ENCODE peak calls at places on chromosomes 5 and 9, in five cellular contexts. One of them, this sample, is unnamed.

GRCh38 chr9:3497406-3497805 is 28.4 kb downstream of the RFX3 start:
- DNase-seq in psoas muscle: no peak
- DNase-seq in effector memory CD4-positive, alpha-beta T cell: no peak
- DNase-seq in neuronal stem cell: no peak
- DNase-seq in IMR-90: peak; percentile 73
- DNase-seq in this sample: no peak

GRCh38 chr5:172564883-172565282 is 76.2 kb upstream of the NEURL1B start:
- DNase-seq in psoas muscle: no peak
- DNase-seq in effector memory CD4-positive, alpha-beta T cell: no peak
- DNase-seq in IMR-90: no peak
- DNase-seq in neuronal stem cell: no peak
- DNase-seq in this sample: no peak

GRCh38 chr5:124790895-124791732 is 44.7 kb upstream of the ZNF608 start:
- DNase-seq in IMR-90: peak; percentile 17
- DNase-seq in neuronal stem cell: no peak
- DNase-seq in psoas muscle: no peak
- DNase-seq in effector memory CD4-positive, alpha-beta T cell: no peak
- DNase-seq in this sample: no peak

GRCh38 chr9:15606667-15607472 is 54.0 kb downstream of the CCDC171 start:
- DNase-seq in psoas muscle: no peak
- DNase-seq in neuronal stem cell: peak; percentile 23
- DNase-seq in effector memory CD4-positive, alpha-beta T cell: no peak
- DNase-seq in IMR-90: peak; percentile 35
- DNase-seq in this sample: no peak

GRCh38 chr9:85536076-85536475 is 205.7 kb downstream of the AGTPBP1 start:
- DNase-seq in neuronal stem cell: no peak
- DNase-seq in effector memory CD4-positive, alpha-beta T cell: no peak
- DNase-seq in IMR-90: peak; percentile 60
- DNase-seq in psoas muscle: no peak
- DNase-seq in this sample: no peak

GRCh38 chr5:116153687-116154174 is 68.9 kb downstream of the COMMD10 start:
- DNase-seq in effector memory CD4-positive, alpha-beta T cell: no peak
- DNase-seq in neuronal stem cell: no peak
- DNase-seq in psoas muscle: peak; percentile 24
- DNase-seq in IMR-90: no peak
- DNase-seq in this sample: no peak

GRCh38 chr5:82387041-82387818 is 109.1 kb upstream of the RPS23 start:
- DNase-seq in psoas muscle: no peak
- DNase-seq in IMR-90: peak; percentile 18
- DNase-seq in effector memory CD4-positive, alpha-beta T cell: no peak
- DNase-seq in neuronal stem cell: no peak
- DNase-seq in this sample: no peak

GRCh38 chr5:133324926-133325325 is 273.1 kb downstream of the HSPA4 start:
- DNase-seq in psoas muscle: no peak
- DNase-seq in neuronal stem cell: no peak
- DNase-seq in effector memory CD4-positive, alpha-beta T cell: no peak
- DNase-seq in IMR-90: no peak
- DNase-seq in this sample: no peak

GRCh38 chr5:97728920-97729319 is 545.9 kb upstream of the RIOK2 start:
- DNase-seq in IMR-90: peak; percentile 41
- DNase-seq in neuronal stem cell: no peak
- DNase-seq in psoas muscle: no peak
- DNase-seq in effector memory CD4-positive, alpha-beta T cell: no peak
- DNase-seq in this sample: no peak

GRCh38 chr5:151556808-151557207 is 34.3 kb downstream of the FAT2 start:
- DNase-seq in psoas muscle: no peak
- DNase-seq in neuronal stem cell: no peak
- DNase-seq in effector memory CD4-positive, alpha-beta T cell: no peak
- DNase-seq in IMR-90: no peak
- DNase-seq in this sample: no peak

GRCh38 chr9:129501771-129502324 is 119.1 kb downstream of the C9orf50 start:
- DNase-seq in neuronal stem cell: no peak
- DNase-seq in IMR-90: no peak
- DNase-seq in effector memory CD4-positive, alpha-beta T cell: no peak
- DNase-seq in psoas muscle: peak; percentile 23
- DNase-seq in this sample: no peak

GRCh38 chr9:71910602-71911060 is 362 bp downstream of the ABHD17B start:
- DNase-seq in effector memory CD4-positive, alpha-beta T cell: no peak
- DNase-seq in IMR-90: no peak
- DNase-seq in psoas muscle: no peak
- DNase-seq in neuronal stem cell: no peak
- DNase-seq in this sample: no peak

GRCh38 chr9:116875576-116875975 is 188.5 kb downstream of the TRIM32 start:
- DNase-seq in IMR-90: no peak
- DNase-seq in psoas muscle: no peak
- DNase-seq in effector memory CD4-positive, alpha-beta T cell: no peak
- DNase-seq in neuronal stem cell: no peak
- DNase-seq in this sample: no peak

GRCh38 chr5:61969347-61969746 is 336.7 kb upstream of the KIF2A start:
- DNase-seq in neuronal stem cell: no peak
- DNase-seq in effector memory CD4-positive, alpha-beta T cell: no peak
- DNase-seq in psoas muscle: no peak
- DNase-seq in IMR-90: no peak
- DNase-seq in this sample: no peak

GRCh38 chr9:83535736-83536135 is 2.5 kb downstream of the FRMD3 start:
- DNase-seq in neuronal stem cell: no peak
- DNase-seq in effector memory CD4-positive, alpha-beta T cell: no peak
- DNase-seq in psoas muscle: no peak
- DNase-seq in IMR-90: no peak
- DNase-seq in this sample: no peak

GRCh38 chr5:14206028-14206725 is 63.0 kb downstream of the TRIO start:
- DNase-seq in neuronal stem cell: no peak
- DNase-seq in psoas muscle: no peak
- DNase-seq in IMR-90: no peak
- DNase-seq in effector memory CD4-positive, alpha-beta T cell: no peak
- DNase-seq in this sample: no peak

GRCh38 chr5:14202462-14202861 is 59.3 kb downstream of the TRIO start:
- DNase-seq in psoas muscle: no peak
- DNase-seq in IMR-90: no peak
- DNase-seq in neuronal stem cell: no peak
- DNase-seq in effector memory CD4-positive, alpha-beta T cell: no peak
- DNase-seq in this sample: no peak

GRCh38 chr5:14204011-14204670 is 61.0 kb downstream of the TRIO start:
- DNase-seq in psoas muscle: no peak
- DNase-seq in neuronal stem cell: no peak
- DNase-seq in IMR-90: no peak
- DNase-seq in effector memory CD4-positive, alpha-beta T cell: no peak
- DNase-seq in this sample: no peak

GRCh38 chr5:14201325-14202061 is 58.4 kb downstream of the TRIO start:
- DNase-seq in neuronal stem cell: no peak
- DNase-seq in IMR-90: peak; percentile 79
- DNase-seq in psoas muscle: no peak
- DNase-seq in effector memory CD4-positive, alpha-beta T cell: no peak
- DNase-seq in this sample: no peak

DNA sequence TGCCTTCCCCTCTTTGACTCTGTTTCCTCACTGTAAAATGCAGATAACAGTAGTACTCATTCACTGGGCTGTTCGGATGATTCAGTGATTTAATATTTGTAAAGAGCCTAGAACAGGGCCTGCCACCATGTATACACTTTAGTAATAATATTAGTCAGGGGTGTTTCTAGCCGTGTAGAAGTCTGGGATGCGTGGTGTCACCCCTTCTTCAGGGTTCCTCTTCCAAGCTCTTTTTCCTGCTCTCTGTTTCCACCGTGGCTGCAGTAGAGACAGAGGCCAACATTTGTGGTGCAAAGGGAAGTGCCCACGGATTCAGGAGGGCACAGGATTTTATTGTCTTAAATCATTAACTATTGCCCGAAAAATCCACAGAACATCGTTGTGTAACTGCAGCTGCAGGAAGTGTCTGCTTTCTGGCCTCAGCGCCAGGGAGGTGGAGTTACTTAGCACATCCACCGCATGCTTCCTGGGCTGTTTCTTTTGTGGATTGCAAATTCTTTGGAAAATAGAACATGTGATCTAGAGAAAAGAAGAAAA is 61.7 kb downstream of the TRIO start:
- DNase-seq in neuronal stem cell: no peak
- DNase-seq in effector memory CD4-positive, alpha-beta T cell: no peak
- DNase-seq in psoas muscle: peak; percentile 72
- DNase-seq in IMR-90: peak; percentile 82
- DNase-seq in this sample: no peak
- H3K4me3 ChIP-seq in neuronal stem cell: no peak overlapping the region
- H3K4me3 ChIP-seq in effector memory CD4-positive, alpha-beta T cell: no peak overlapping the region
- H3K4me3 ChIP-seq in psoas muscle: peak overlapping the region; percentile 17
- H3K4me3 ChIP-seq in IMR-90: no peak overlapping the region
- H3K4me3 ChIP-seq in this sample: no peak overlapping the region

GRCh38 chr9:93467462-93467861 is 14.1 kb upstream of the FAM120AOS start:
- DNase-seq in IMR-90: no peak
- DNase-seq in neuronal stem cell: no peak
- DNase-seq in psoas muscle: no peak
- DNase-seq in effector memory CD4-positive, alpha-beta T cell: no peak
- DNase-seq in this sample: no peak
- H3K4me1 ChIP-seq in IMR-90: peaks cover 17% of the 10 kb centered on the region
- H3K4me1 ChIP-seq in neuronal stem cell: peaks cover 6% of the 10 kb centered on the region
- H3K4me1 ChIP-seq in psoas muscle: peaks cover 62% of the 10 kb centered on the region
- H3K4me1 ChIP-seq in effector memory CD4-positive, alpha-beta T cell: peaks cover 33% of the 10 kb centered on the region
- H3K4me1 ChIP-seq in this sample: peaks cover 75% of the 10 kb centered on the region

DNA sequence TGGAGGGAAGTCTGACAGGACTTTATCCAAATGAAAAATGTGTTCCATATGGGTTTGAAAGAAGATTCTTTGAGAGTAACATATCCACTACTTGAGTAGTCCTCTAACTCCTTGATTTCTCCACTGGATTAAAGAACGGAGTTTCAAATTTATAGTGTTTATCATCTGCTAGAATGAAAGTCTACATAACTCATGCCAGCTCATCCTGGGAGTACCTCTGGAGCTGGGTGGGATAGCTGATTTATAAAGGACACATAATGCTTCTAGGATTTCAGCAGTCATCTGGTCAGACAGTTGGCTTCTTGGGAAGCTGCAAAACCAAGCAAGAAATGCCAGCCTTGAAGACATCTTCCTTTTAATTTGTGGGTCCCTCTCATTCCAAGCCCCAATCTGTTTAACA is 3.1 kb downstream of the GALNT10 start:
- DNase-seq in IMR-90: peak; percentile 37
- DNase-seq in neuronal stem cell: no peak
- DNase-seq in psoas muscle: no peak
- DNase-seq in effector memory CD4-positive, alpha-beta T cell: no peak
- DNase-seq in this sample: no peak
- H3K4me3 ChIP-seq in IMR-90: no peak overlapping the region
- H3K4me3 ChIP-seq in neuronal stem cell: no peak overlapping the region
- H3K4me3 ChIP-seq in psoas muscle: no peak overlapping the region
- H3K4me3 ChIP-seq in effector memory CD4-positive, alpha-beta T cell: no peak overlapping the region
- H3K4me3 ChIP-seq in this sample: no peak overlapping the region

GRCh38 chr9:121945281-121945680 is 147.8 kb downstream of the TTLL11 start:
- DNase-seq in neuronal stem cell: no peak
- DNase-seq in effector memory CD4-positive, alpha-beta T cell: no peak
- DNase-seq in psoas muscle: no peak
- DNase-seq in IMR-90: no peak
- DNase-seq in this sample: no peak
- H3K4me1 ChIP-seq in neuronal stem cell: peaks cover 3% of the 10 kb centered on the region
- H3K4me1 ChIP-seq in effector memory CD4-positive, alpha-beta T cell: no peaks in the 10 kb centered on the region
- H3K4me1 ChIP-seq in psoas muscle: no peaks in the 10 kb centered on the region
- H3K4me1 ChIP-seq in IMR-90: peaks cover 9% of the 10 kb centered on the region
- H3K4me1 ChIP-seq in this sample: no peaks in the 10 kb centered on the region

GRCh38 chr5:35478856-35479682 is 138.6 kb upstream of the SPEF2 start:
- DNase-seq in effector memory CD4-positive, alpha-beta T cell: no peak
- DNase-seq in IMR-90: peak; percentile 39
- DNase-seq in psoas muscle: no peak
- DNase-seq in neuronal stem cell: no peak
- DNase-seq in this sample: peak; percentile 11
- H3K4me3 ChIP-seq in effector memory CD4-positive, alpha-beta T cell: peak overlapping the region; percentile 48
- H3K4me3 ChIP-seq in IMR-90: peak overlapping the region; percentile 63
- H3K4me3 ChIP-seq in psoas muscle: peak overlapping the region; percentile 48
- H3K4me3 ChIP-seq in neuronal stem cell: no peak overlapping the region
- H3K4me3 ChIP-seq in this sample: peak overlapping the region; percentile 24

DNA sequence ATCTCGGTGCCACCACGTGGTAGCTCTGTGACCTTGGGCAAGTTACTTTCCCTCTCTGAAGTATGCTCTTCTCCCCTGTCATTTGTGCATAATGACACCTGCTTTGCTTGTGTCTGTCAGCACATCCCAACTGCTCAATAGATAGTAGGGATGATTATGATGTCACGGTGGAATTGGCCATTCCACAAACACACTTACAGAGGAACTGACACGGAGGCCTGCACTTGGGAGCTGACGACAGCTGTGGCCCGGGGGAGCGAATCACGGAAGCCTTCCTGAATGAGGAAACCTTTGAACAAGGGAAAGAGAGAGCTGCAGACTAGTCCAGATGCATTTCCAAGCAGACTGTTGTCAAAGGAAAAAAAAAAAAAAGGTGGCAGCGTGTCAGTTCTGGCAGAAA is 21.0 kb downstream of the TLX3 start:
- DNase-seq in effector memory CD4-positive, alpha-beta T cell: no peak
- DNase-seq in psoas muscle: no peak
- DNase-seq in IMR-90: no peak
- DNase-seq in neuronal stem cell: no peak
- DNase-seq in this sample: no peak
- H3K4me1 ChIP-seq in effector memory CD4-positive, alpha-beta T cell: no peaks in the 10 kb centered on the region
- H3K4me1 ChIP-seq in psoas muscle: no peaks in the 10 kb centered on the region
- H3K4me1 ChIP-seq in IMR-90: no peaks in the 10 kb centered on the region
- H3K4me1 ChIP-seq in neuronal stem cell: no peaks in the 10 kb centered on the region
- H3K4me1 ChIP-seq in this sample: no peaks in the 10 kb centered on the region

GRCh38 chr9:68974901-68975300 is 39.0 kb downstream of the PRKACG start:
- DNase-seq in neuronal stem cell: no peak
- DNase-seq in psoas muscle: no peak
- DNase-seq in IMR-90: no peak
- DNase-seq in effector memory CD4-positive, alpha-beta T cell: no peak
- DNase-seq in this sample: no peak
- H3K4me3 ChIP-seq in neuronal stem cell: no peak overlapping the region
- H3K4me3 ChIP-seq in psoas muscle: peak overlapping the region; percentile 30
- H3K4me3 ChIP-seq in IMR-90: no peak overlapping the region
- H3K4me3 ChIP-seq in effector memory CD4-positive, alpha-beta T cell: no peak overlapping the region
- H3K4me3 ChIP-seq in this sample: no peak overlapping the region

DNA sequence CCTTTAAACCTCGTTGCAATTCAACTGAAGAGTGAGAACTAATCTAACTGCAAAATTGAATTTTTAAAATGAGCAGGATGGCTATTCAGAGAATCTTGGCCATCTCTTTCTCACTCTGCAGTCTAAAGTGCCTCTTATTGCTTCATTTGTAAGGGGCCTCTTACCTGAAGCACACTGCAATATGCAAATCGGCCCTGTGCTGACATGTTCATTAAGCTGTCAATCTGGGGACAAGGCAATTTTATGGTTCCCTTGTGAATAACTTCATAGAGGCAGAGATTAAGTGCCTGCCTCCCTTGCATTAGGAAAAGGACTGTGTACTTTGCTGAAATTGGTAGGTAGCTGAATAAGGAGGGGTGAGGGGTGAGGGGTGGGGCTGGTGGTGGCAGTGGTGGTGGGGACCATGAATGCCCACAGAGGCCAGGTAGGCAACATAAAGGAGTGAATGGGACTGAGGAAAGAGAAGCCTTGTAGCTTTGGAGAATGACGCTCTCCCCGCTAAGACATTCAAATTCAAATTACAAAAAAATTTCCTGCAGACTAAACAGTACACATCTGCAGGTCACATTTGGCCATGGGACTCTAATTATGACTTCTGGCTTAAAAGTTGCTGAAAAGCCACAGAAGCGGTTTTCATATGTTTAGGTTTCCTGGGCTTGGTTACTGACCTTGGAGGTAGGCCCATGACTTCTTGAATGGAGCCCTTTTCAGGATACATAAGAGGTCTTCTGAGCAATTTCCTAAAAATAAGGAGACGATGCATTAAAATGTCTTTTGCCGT is 25.0 kb downstream of the TNFSF8 start:
- DNase-seq in effector memory CD4-positive, alpha-beta T cell: no peak
- DNase-seq in IMR-90: no peak
- DNase-seq in neuronal stem cell: no peak
- DNase-seq in psoas muscle: no peak
- DNase-seq in this sample: no peak
- H3K4me1 ChIP-seq in effector memory CD4-positive, alpha-beta T cell: peaks cover 87% of the 10 kb centered on the region
- H3K4me1 ChIP-seq in IMR-90: peaks cover 31% of the 10 kb centered on the region
- H3K4me1 ChIP-seq in neuronal stem cell: peaks cover 6% of the 10 kb centered on the region
- H3K4me1 ChIP-seq in psoas muscle: no peaks in the 10 kb centered on the region
- H3K4me1 ChIP-seq in this sample: peaks cover 95% of the 10 kb centered on the region

This sample was measured in CD8-positive, alpha-beta memory T cell.